ENCODE peak calls at places on chromosomes 3 and 15, in five cellular contexts. K is AG10803, U is progenitor cell of endocrine pancreas, X is MM.1S, B is endothelial cell. J is an unnamed sample.

GRCh38 chr3:167151671-167152070 is 228.4 kb downstream of the ZBBX start:
- DNase-seq in B (no peak), X (peak), K (no peak), U (no peak), J (no peak)

GRCh38 chr3:141812586-141812985 is 49.4 kb downstream of the GRK7 start:
- DNase-seq in K (no peak), B (no peak), X (no peak), U (no peak), J (no peak)

GRCh38 chr3:120182613-120183524 is 88.6 kb upstream of the GSK3B start:
- DNase-seq in K (peak), U (no peak), B (no peak), X (no peak), J (no peak)

GRCh38 chr3:175989161-175989560 is 1130.0 kb downstream of the NAALADL2 start:
- DNase-seq in U (no peak), X (no peak), K (no peak), B (no peak), J (no peak)

GRCh38 chr15:74792227-74793016 is 10.5 kb downstream of the CSK start:
- DNase-seq in B (no peak), X (no peak), U (no peak), K (no peak), J (no peak)

GRCh38 chr3:27451261-27451660 is 32.9 kb downstream of the SLC4A7 start:
- DNase-seq in B (no peak), U (no peak), X (no peak), K (no peak), J (no peak)

GRCh38 chr3:55309336-55309735 is 177.8 kb downstream of the WNT5A start:
- DNase-seq in K (peak), X (no peak), U (no peak), B (no peak), J (no peak)

GRCh38 chr3:188272481-188273372 is 118.8 kb downstream of the LPP start:
- DNase-seq in U (no peak), X (no peak), K (peak), B (no peak), J (no peak)

GRCh38 chr3:183108002-183108449 is 8.7 kb upstream of the MCCC1 start:
- DNase-seq in X (no peak), K (no peak), U (no peak), B (no peak), J (no peak)

GRCh38 chr15:75076277-75076676 is 52.9 kb downstream of the PPCDC start:
- DNase-seq in K (no peak), B (no peak), X (no peak), U (no peak), J (no peak)

GRCh38 chr15:68691667-68692066 is 112.9 kb downstream of the CORO2B start:
- DNase-seq in X (no peak), U (no peak), K (no peak), B (no peak), J (no peak)

GRCh38 chr15:25903024-25903581 is 40.0 kb upstream of the ATP10A start:
- DNase-seq in U (no peak), B (no peak), X (no peak), K (peak), J (no peak)

GRCh38 chr3:33128706-33129105 is 14.9 kb downstream of the CRTAP start:
- DNase-seq in X (no peak), U (no peak), K (peak), B (no peak), J (no peak)

GRCh38 chr15:43955140-43955539 is 128.3 kb downstream of the WDR76 start:
- DNase-seq in X (no peak), U (no peak), K (no peak), B (no peak), J (no peak)

GRCh38 chr3:185489462-185489861 is 9.4 kb downstream of the TMEM41A start:
- DNase-seq in U (no peak), B (no peak), K (no peak), X (no peak), J (no peak)

GRCh38 chr3:36937492-36937891 is 7.4 kb downstream of the TRANK1 start:
- DNase-seq in U (no peak), B (no peak), K (no peak), X (no peak), J (no peak)

GRCh38 chr15:81209635-81210034 is 13.0 kb downstream of the IL16 start:
- DNase-seq in U (no peak), K (no peak), B (no peak), X (no peak), J (no peak)

GRCh38 chr3:88572450-88572849 is 422.7 kb downstream of the C3orf38 start:
- DNase-seq in B (no peak), K (no peak), X (no peak), U (no peak), J (no peak)

GRCh38 chr3:142647856-142648255 is 51.7 kb downstream of the PLS1 start:
- DNase-seq in X (no peak), U (no peak), K (no peak), B (no peak), J (no peak)

GRCh38 chr15:70033529-70034140 is 64.1 kb downstream of the TLE3 start:
- DNase-seq in K (peak), B (no peak), U (no peak), X (no peak), J (peak)

GRCh38 chr15:37246065-37246464 is 145.7 kb upstream of the MEIS2 start:
- DNase-seq in B (no peak), U (no peak), K (no peak), X (no peak), J (no peak)

GRCh38 chr15:69610858-69611257 is 158.2 kb downstream of the RPLP1 start:
- DNase-seq in X (no peak), K (no peak), B (no peak), U (no peak), J (no peak)

GRCh38 chr3:169946336-169946735 is 20.3 kb upstream of the SEC62 start:
- DNase-seq in X (no peak), B (no peak), U (no peak), K (no peak), J (no peak)

GRCh38 chr15:35210370-35210769 is 125.3 kb upstream of the NANOGP8 start:
- DNase-seq in K (no peak), B (no peak), X (no peak), U (no peak), J (no peak)

GRCh38 chr15:35211240-35211952 is 126.3 kb upstream of the NANOGP8 start:
- DNase-seq in X (no peak), B (no peak), K (peak), U (no peak), J (no peak)

GRCh38 chr15:35208353-35208752 is 123.3 kb upstream of the NANOGP8 start:
- DNase-seq in X (peak), U (no peak), B (no peak), K (no peak), J (no peak)

GRCh38 chr15:35209838-35210237 is 124.7 kb upstream of the NANOGP8 start:
- DNase-seq in K (no peak), U (no peak), B (no peak), X (no peak), J (no peak)

DNA sequence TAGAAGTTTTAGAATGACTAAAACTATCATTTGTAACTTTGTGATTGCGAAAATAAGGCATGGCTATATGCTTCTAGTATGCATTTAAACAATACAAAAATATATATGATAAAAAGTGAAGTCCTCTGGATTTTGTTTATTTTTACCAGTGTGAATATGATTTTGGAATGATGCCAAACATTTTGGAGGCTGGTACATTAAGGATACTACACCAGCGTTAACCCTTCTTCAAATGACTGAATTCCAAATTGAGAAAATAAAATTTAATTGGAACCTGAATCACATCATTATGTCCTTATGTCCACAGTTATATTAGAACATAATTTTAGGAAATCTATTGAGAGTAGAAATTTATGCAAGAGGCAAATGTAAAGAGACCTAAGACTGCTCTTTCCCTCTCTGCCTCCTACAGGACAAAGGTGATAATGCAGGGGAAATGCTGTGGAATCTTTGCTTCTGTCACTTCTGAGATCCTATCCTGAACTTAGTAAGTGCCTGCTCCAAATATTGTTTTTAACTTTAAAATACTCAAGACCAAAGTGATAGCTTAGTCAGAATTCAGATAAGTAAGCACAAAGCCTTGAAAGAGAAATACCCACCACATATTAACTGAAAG is 121.1 kb upstream of the NANOGP8 start:
- DNase-seq in B (peak), X (peak), K (no peak), U (no peak), J (no peak)
- TF ChIP-seq CTCF in B (peak), X (peak), K (peak), U (peak), J (peak)

GRCh38 chr15:63291507-63291906 is 14.1 kb downstream of the APH1B start:
- DNase-seq in X (no peak), B (no peak), U (no peak), K (peak), J (no peak)

GRCh38 chr15:63288778-63289378 is 11.5 kb downstream of the APH1B start:
- DNase-seq in B (no peak), U (no peak), X (peak), K (peak), J (no peak)

GRCh38 chr15:63292241-63292640 is 14.8 kb downstream of the APH1B start:
- DNase-seq in K (no peak), B (no peak), X (no peak), U (no peak), J (no peak)

GRCh38 chr15:63287109-63287508 is 9.7 kb downstream of the APH1B start:
- DNase-seq in B (no peak), U (no peak), X (no peak), K (peak), J (no peak)

GRCh38 chr15:63288342-63288741 is 10.9 kb downstream of the APH1B start:
- DNase-seq in B (no peak), K (no peak), U (no peak), X (no peak), J (no peak)
- TF ChIP-seq CTCF in B (no peak), K (no peak), U (no peak), X (no peak), J (no peak)

GRCh38 chr3:38117163-38117716 is 19.7 kb downstream of the ACAA1 start:
- DNase-seq in U (no peak), X (no peak), B (no peak), K (no peak), J (no peak)

GRCh38 chr3:38114875-38115644 is 21.9 kb downstream of the ACAA1 start:
- DNase-seq in X (no peak), U (no peak), B (no peak), K (no peak), J (no peak)

GRCh38 chr3:38115645-38116427 is 21.1 kb downstream of the ACAA1 start:
- DNase-seq in U (no peak), B (no peak), K (no peak), X (no peak), J (no peak)

GRCh38 chr3:38117748-38118420 is 19.0 kb downstream of the ACAA1 start:
- DNase-seq in B (peak), X (peak), U (peak), K (peak), J (peak)

GRCh38 chr3:38116471-38117162 is 20.3 kb downstream of the ACAA1 start:
- DNase-seq in U (no peak), K (no peak), X (no peak), B (no peak), J (no peak)
- TF ChIP-seq CTCF in U (no peak), K (no peak), X (no peak), B (no peak), J (no peak)

DNA sequence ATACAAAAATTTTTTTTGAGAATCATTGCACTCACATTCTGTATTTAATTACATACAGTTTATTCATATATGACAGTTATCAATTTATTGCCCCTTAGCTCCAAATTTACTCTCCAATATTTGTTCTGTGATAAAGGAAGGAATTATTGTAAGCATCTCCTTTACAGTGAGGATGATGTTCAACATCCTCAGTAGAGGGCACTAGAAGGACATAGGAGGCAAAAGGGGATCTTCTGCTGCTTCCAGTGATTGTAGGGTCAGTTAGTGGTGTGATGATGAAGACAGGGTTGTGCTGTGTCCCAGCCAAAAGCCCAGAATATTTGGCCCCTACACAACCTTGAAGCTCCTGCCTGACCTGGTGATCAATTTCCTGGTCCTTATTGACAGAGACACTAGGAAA is 89.9 kb upstream of the DCBLD2 start:
- DNase-seq in X (no peak), U (no peak), B (no peak), K (peak), J (no peak)
- TF ChIP-seq CTCF in X (no peak), U (no peak), B (no peak), K (peak), J (no peak)

GRCh38 chr3:901953-902778 is 190.7 kb upstream of the CNTN6 start:
- DNase-seq in U (no peak), B (no peak), K (no peak), X (no peak), J (no peak)
- TF ChIP-seq CTCF in U (peak), B (peak), K (peak), X (peak), J (peak)

GRCh38 chr3:158455406-158455805 is 115.6 kb upstream of the MLF1 start:
- DNase-seq in K (no peak), B (no peak), X (no peak), U (no peak), J (no peak)
- TF ChIP-seq CTCF in K (no peak), B (no peak), X (no peak), U (no peak), J (no peak)

GRCh38 chr3:127560051-127560787 is 30.3 kb downstream of the TPRA1 start:
- DNase-seq in U (no peak), X (no peak), K (no peak), B (no peak), J (no peak)

GRCh38 chr3:127551971-127552370 is 38.6 kb downstream of the TPRA1 start:
- DNase-seq in U (no peak), B (no peak), X (no peak), K (no peak), J (no peak)

GRCh38 chr3:127555108-127555507 is 35.4 kb downstream of the TPRA1 start:
- DNase-seq in K (no peak), X (no peak), B (no peak), U (no peak), J (no peak)

GRCh38 chr3:127551178-127551577 is 39.4 kb downstream of the TPRA1 start:
- DNase-seq in B (no peak), K (no peak), X (no peak), U (no peak), J (no peak)

GRCh38 chr3:127556565-127556964 is 34.0 kb downstream of the TPRA1 start:
- DNase-seq in K (no peak), B (no peak), X (no peak), U (no peak), J (no peak)
- TF ChIP-seq CTCF in K (no peak), B (peak), X (peak), U (peak), J (no peak)

DNA sequence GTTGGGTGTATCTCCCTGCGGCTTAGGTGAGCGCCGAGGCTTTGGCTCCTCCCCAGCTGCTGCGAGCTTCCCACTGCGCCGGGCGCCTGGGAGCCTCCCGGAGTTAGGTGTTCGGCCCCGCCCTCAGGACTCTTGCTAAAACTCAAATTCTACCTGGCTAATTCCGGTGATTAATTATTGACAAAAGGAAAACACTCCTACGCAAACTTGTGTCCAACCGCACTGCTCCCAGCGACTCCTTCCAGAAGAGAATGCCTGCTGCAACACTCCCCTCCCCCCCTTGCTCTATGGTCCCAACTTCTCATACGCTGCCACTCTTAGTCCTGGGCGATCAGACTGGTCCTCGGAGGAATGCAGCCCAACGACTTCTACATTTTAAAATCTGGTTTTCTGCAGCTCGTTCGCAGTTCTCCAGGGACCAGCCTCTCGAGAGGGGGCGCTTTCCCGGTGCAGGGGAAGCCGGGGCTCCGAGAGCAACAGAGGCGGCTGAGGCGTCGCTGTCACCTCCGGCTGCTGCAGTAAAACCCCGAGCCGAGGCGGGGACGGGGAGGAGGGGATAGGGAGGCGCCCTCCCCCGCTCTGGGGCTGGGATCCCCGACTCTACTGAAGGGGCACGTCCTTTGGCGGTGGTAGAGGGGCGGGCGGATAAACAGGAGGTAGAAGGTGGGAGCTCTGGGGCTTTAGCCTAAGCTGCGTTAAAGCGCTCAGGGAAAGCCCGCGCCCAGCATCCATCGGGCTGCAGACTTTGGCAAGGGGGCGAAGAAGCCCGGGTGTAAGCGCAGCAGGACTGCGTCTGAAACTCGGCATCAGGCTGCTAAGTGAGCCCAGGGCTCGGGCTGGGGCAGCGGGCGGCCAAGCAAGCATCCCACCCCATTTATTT is at the start of gene SPTSSB:
- DNase-seq in K (peak), B (peak), U (peak), X (peak), J (peak)
- TF ChIP-seq CTCF in K (no peak), B (no peak), U (peak), X (peak), J (no peak)